ENCODE peak calls at places on chromosomes 4 and X, in four cellular contexts. M is H1, U is type B pancreatic cell, R is endothelial cell. N is an unnamed sample.
A peak's percentile ranks its signal among the peaks of the same experiment; 100 is the strongest.

GRCh38 chr4:82774711-82775171 is 23.9 kb downstream of the SCD5 start:
- DNase-seq in M (no peak), U (no peak), R (no peak), N (no peak)

GRCh38 chrX:56763556-56764152 is 34.6 kb downstream of the NBDY start:
- DNase-seq in M (no peak), U (no peak), R (no peak), N (no peak)

GRCh38 chr4:23476514-23477090 is 413.2 kb downstream of the PPARGC1A start:
- DNase-seq in M (no peak), U (no peak), R (no peak), N (no peak)

GRCh38 chr4:140213736-140214135 is 59.8 kb upstream of the MAML3 start:
- DNase-seq in M (no peak), U (no peak), R (no peak), N (peak; percentile 22)

GRCh38 chr4:124903995-124904722 is 191.6 kb upstream of the ANKRD50 start:
- DNase-seq in M (no peak), U (no peak), R (no peak), N (peak; percentile 67)

GRCh38 chrX:54042609-54043010 is 1.7 kb downstream of the PHF8 start:
- DNase-seq in M (no peak), U (no peak), R (peak; percentile 28), N (peak; percentile 58)

GRCh38 chr4:15470149-15470520 is 453 bp downstream of the CC2D2A start:
- DNase-seq in M (no peak), U (no peak), R (no peak), N (no peak)

GRCh38 chrX:71989768-71990167 is 79.1 kb downstream of the NHSL2 start:
- DNase-seq in M (no peak), U (no peak), R (no peak), N (peak; percentile 85)

GRCh38 chr4:96407651-96408342 is 567.9 kb downstream of the PDHA2 start:
- DNase-seq in M (no peak), U (no peak), R (no peak), N (peak; percentile 2)

GRCh38 chr4:106380179-106380578 is 11.6 kb upstream of the GIMD1 start:
- DNase-seq in M (no peak), U (no peak), R (no peak), N (no peak)

GRCh38 chrX:1451676-1452496 is 823 bp downstream of the ASMTL start:
- DNase-seq in M (no peak), U (peak; percentile 67), R (peak; percentile 30), N (no peak)

GRCh38 chr4:30760560-30760959 is 40.4 kb downstream of the PCDH7 start:
- DNase-seq in M (no peak), U (no peak), R (no peak), N (no peak)

GRCh38 chr4:68708566-68708965 is 38.1 kb upstream of the UGT2B15 start:
- DNase-seq in M (no peak), U (no peak), R (no peak), N (no peak)

GRCh38 chr4:139988863-139989765 is 164.9 kb downstream of the MAML3 start:
- DNase-seq in M (no peak), U (no peak), R (no peak), N (peak; percentile 92)

GRCh38 chrX:54357414-54358377 is at the start of gene WNK3:
- DNase-seq in M (peak; percentile 63), U (peak; percentile 86), R (peak; percentile 67), N (peak; percentile 77)

GRCh38 chrX:33062016-33062415 is 149.3 kb downstream of the DMD start:
- DNase-seq in M (no peak), U (no peak), R (no peak), N (no peak)

GRCh38 chrX:11053351-11053750 is 57.8 kb upstream of the HCCS start:
- DNase-seq in M (no peak), U (no peak), R (no peak), N (no peak)

GRCh38 chrX:118345045-118345400 is 883 bp upstream of the WDR44 start:
- DNase-seq in M (no peak), U (no peak), R (no peak), N (no peak)

GRCh38 chrX:129642641-129643040 is 12.1 kb downstream of the APLN start:
- DNase-seq in M (no peak), U (no peak), R (no peak), N (peak; percentile 54)

GRCh38 chrX:37871626-37872302 is 24.4 kb upstream of the DYNLT3 start:
- DNase-seq in M (no peak), U (no peak), R (no peak), N (peak; percentile 79)

GRCh38 chrX:24097741-24098140 is 43.0 kb downstream of the EIF2S3 start:
- DNase-seq in M (no peak), U (no peak), R (no peak), N (no peak)

GRCh38 chr4:154559931-154560801 is 2.6 kb upstream of the FGB start:
- DNase-seq in M (no peak), U (no peak), R (no peak), N (no peak)

GRCh38 chr4:96108146-96108545 is 268.3 kb downstream of the PDHA2 start:
- DNase-seq in M (no peak), U (no peak), R (no peak), N (no peak)

GRCh38 chr4:119656986-119657635 is 28.5 kb upstream of the PDE5A start:
- DNase-seq in M (no peak), U (no peak), R (no peak), N (peak; percentile 64)

GRCh38 chr4:24158031-24158430 is 268.2 kb upstream of the PPARGC1A start:
- DNase-seq in M (no peak), U (no peak), R (no peak), N (no peak)

GRCh38 chrX:129613596-129613995 is 41.2 kb downstream of the APLN start:
- DNase-seq in M (no peak), U (no peak), R (no peak), N (no peak)

GRCh38 chrX:40167240-40168182 is 69.8 kb upstream of the BCOR start:
- DNase-seq in M (no peak), U (no peak), R (peak; percentile 12), N (no peak)

GRCh38 chrX:102934624-102935023 is 2.4 kb upstream of the RAB40AL start:
- DNase-seq in M (no peak), U (no peak), R (peak; percentile 28), N (peak; percentile 45)

GRCh38 chr4:151692443-151692782 is 68.4 kb downstream of the GATB start:
- DNase-seq in M (no peak), U (no peak), R (no peak), N (no peak)

GRCh38 chr4:182918044-182918607 is 940 bp upstream of the DCTD start:
- DNase-seq in M (no peak), U (no peak), R (no peak), N (no peak)
- TF ChIP-seq CTCF in M (no peak), U (no peak), R (no peak), N (no peak)

GRCh38 chr4:85548116-85548515 is 73.2 kb downstream of the ARHGAP24 start:
- DNase-seq in M (no peak), U (no peak), R (no peak), N (peak; percentile 7)
- TF ChIP-seq CTCF in M (no peak), U (no peak), R (no peak), N (no peak)

GRCh38 chrX:74536142-74537010 is 78.0 kb downstream of the RLIM start:
- DNase-seq in M (no peak), U (peak; percentile 77), R (peak; percentile 77), N (peak; percentile 84)
- TF ChIP-seq CTCF in M (peak; percentile 36), U (peak; percentile 69), R (no peak), N (peak; percentile 28)

GRCh38 chr4:94430416-94430815 is 21.3 kb upstream of the PDLIM5 start:
- DNase-seq in M (no peak), U (no peak), R (no peak), N (no peak)
- TF ChIP-seq CTCF in M (no peak), U (no peak), R (no peak), N (no peak)

DNA sequence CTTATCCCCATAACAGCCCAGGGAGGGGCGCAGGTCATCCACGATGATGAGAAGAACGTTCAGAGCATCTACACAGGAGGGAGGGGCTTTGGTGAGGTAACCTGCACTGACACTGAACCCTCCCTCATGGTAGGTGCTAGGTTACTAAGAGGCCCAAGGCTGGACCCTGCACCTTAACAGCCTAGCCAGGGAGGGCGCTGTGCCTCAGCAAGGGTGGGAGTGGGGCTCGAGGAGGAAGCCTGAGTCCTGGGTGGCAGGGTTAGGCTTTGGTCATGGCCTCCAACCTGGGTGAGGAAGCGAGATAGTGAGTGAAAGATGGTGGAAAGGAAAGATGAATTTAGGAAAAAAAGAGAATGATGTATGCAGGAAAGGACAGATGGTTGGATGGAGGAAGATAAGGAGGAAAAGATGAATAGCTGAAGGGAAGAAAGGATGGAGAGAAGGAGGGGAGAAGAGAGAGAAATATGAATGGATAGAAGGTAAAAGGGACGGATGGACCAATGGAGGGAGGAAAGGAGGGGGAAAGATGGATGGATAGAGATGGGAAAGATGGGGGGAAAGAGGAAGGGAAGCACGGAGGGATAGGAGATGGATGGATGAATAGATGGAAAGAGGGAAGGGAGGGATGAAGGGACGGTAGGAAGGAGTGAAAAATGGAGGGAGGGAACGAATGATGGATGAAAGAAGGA is 736 bp downstream of the IDS start:
- DNase-seq in M (no peak), U (no peak), R (peak; percentile 35), N (no peak)
- TF ChIP-seq CTCF in M (peak; percentile 76), U (peak; percentile 30), R (no peak), N (no peak)

DNA sequence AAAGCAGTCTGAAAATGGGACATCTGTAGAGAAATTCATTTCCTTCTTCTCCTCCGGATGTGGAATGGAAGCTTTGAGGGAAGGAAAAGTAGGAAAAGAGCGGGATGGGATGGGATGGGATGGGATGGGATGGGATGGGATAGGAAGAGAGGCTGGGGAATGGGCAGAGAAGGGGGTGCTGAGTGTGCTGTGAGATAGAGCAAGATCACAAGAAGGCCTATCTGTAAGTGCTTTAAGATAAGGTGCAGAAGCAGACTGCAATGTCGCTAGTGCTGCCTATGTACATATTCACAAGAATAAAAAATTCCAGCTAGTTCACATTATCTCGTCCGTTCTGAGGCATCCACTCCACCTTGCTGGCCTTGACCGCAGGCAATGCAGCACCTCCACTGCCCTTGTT is 86.2 kb downstream of the IRF2 start:
- DNase-seq in M (no peak), U (no peak), R (no peak), N (no peak)
- TF ChIP-seq CTCF in M (no peak), U (no peak), R (no peak), N (no peak)

DNA sequence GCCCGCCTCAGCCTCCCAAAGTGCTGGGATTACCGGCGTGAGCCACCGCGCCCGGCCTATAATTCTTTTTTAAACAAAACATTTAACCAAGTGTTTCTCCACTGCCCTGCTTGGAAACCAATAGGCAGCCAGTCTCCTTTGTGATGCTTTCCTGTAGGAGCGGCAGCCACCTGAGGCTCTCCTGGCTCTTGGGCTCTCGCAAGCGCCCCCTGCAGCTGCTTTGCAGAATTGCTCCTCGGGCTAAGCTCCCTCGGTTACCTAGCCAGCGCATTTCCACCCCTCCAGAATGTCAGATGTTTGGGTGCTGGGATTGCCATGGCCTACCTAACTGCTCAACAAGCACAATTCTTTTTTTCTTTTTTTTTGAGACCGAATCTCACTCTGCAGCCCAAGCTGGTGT is 7.7 kb downstream of the S100P start:
- DNase-seq in M (peak; percentile 73), U (no peak), R (peak; percentile 42), N (no peak)
- TF ChIP-seq CTCF in M (peak; percentile 82), U (peak; percentile 60), R (peak; percentile 53), N (peak; percentile 25)

GRCh38 chr4:141390527-141391046 is 169.9 kb downstream of the ZNF330 start:
- DNase-seq in M (no peak), U (no peak), R (no peak), N (no peak)
- TF ChIP-seq CTCF in M (no peak), U (no peak), R (no peak), N (no peak)

N was measured in fibroblast of pulmonary artery.